ENCODE peak calls at places on chromosomes 2 and 18, in eight cellular contexts. One of them, this sample, is unnamed.

GRCh38 chr2:219404954-219405353 is 13.2 kb upstream of the DES start:
- DNase-seq in stimulated activated CD8-positive, alpha-beta memory T cell treated with anti-CD3 and anti-CD28 coated beads, Interleukin-2, amount 100 ng/mL, for 48 hours: no peak
- DNase-seq in nephron progenitor cell: no peak
- DNase-seq in NK-92 treated with Interleukin-12 subunit alpha and Interleukin-12 subunit beta, amount 100 ng/mL, for 24 hours: no peak
- DNase-seq in NCI-H1694: no peak
- DNase-seq in AG04449: no peak
- DNase-seq in T follicular helper cell: no peak
- DNase-seq in renal cortical epithelial cell: no peak
- DNase-seq in this sample: no peak

GRCh38 chr2:12296120-12296519 is 420.6 kb upstream of the TRIB2 start:
- DNase-seq in T follicular helper cell: no peak
- DNase-seq in renal cortical epithelial cell: no peak
- DNase-seq in nephron progenitor cell: no peak
- DNase-seq in AG04449: no peak
- DNase-seq in stimulated activated CD8-positive, alpha-beta memory T cell treated with anti-CD3 and anti-CD28 coated beads, Interleukin-2, amount 100 ng/mL, for 48 hours: no peak
- DNase-seq in NK-92 treated with Interleukin-12 subunit alpha and Interleukin-12 subunit beta, amount 100 ng/mL, for 24 hours: no peak
- DNase-seq in NCI-H1694: no peak
- DNase-seq in this sample: no peak

GRCh38 chr2:190607014-190607597 is 41.8 kb upstream of the NAB1 start:
- DNase-seq in NK-92 treated with Interleukin-12 subunit alpha and Interleukin-12 subunit beta, amount 100 ng/mL, for 24 hours: no peak
- DNase-seq in renal cortical epithelial cell: no peak
- DNase-seq in NCI-H1694: no peak
- DNase-seq in nephron progenitor cell: peak; percentile 4
- DNase-seq in AG04449: peak; percentile 34
- DNase-seq in T follicular helper cell: no peak
- DNase-seq in stimulated activated CD8-positive, alpha-beta memory T cell treated with anti-CD3 and anti-CD28 coated beads, Interleukin-2, amount 100 ng/mL, for 48 hours: no peak
- DNase-seq in this sample: peak; percentile 41

GRCh38 chr2:25257931-25258771 is 83.6 kb downstream of the DNMT3A start:
- DNase-seq in NK-92 treated with Interleukin-12 subunit alpha and Interleukin-12 subunit beta, amount 100 ng/mL, for 24 hours: no peak
- DNase-seq in AG04449: no peak
- DNase-seq in nephron progenitor cell: no peak
- DNase-seq in T follicular helper cell: no peak
- DNase-seq in NCI-H1694: no peak
- DNase-seq in renal cortical epithelial cell: no peak
- DNase-seq in stimulated activated CD8-positive, alpha-beta memory T cell treated with anti-CD3 and anti-CD28 coated beads, Interleukin-2, amount 100 ng/mL, for 48 hours: no peak
- DNase-seq in this sample: no peak

GRCh38 chr2:215362562-215362904 is 50.7 kb downstream of the ATIC start:
- DNase-seq in stimulated activated CD8-positive, alpha-beta memory T cell treated with anti-CD3 and anti-CD28 coated beads, Interleukin-2, amount 100 ng/mL, for 48 hours: no peak
- DNase-seq in NK-92 treated with Interleukin-12 subunit alpha and Interleukin-12 subunit beta, amount 100 ng/mL, for 24 hours: no peak
- DNase-seq in NCI-H1694: no peak
- DNase-seq in T follicular helper cell: no peak
- DNase-seq in AG04449: no peak
- DNase-seq in nephron progenitor cell: no peak
- DNase-seq in renal cortical epithelial cell: no peak
- DNase-seq in this sample: no peak

GRCh38 chr18:76349067-76349715 is 145.9 kb downstream of the ZNF516 start:
- DNase-seq in NK-92 treated with Interleukin-12 subunit alpha and Interleukin-12 subunit beta, amount 100 ng/mL, for 24 hours: no peak
- DNase-seq in AG04449: no peak
- DNase-seq in T follicular helper cell: peak; percentile 44
- DNase-seq in renal cortical epithelial cell: peak; percentile 52
- DNase-seq in nephron progenitor cell: peak; percentile 76
- DNase-seq in stimulated activated CD8-positive, alpha-beta memory T cell treated with anti-CD3 and anti-CD28 coated beads, Interleukin-2, amount 100 ng/mL, for 48 hours: peak; percentile 24
- DNase-seq in NCI-H1694: peak; percentile 39
- DNase-seq in this sample: peak; percentile 64

GRCh38 chr18:48932822-48933510 is 17.8 kb downstream of the SMAD7 start:
- DNase-seq in stimulated activated CD8-positive, alpha-beta memory T cell treated with anti-CD3 and anti-CD28 coated beads, Interleukin-2, amount 100 ng/mL, for 48 hours: no peak
- DNase-seq in NCI-H1694: no peak
- DNase-seq in renal cortical epithelial cell: no peak
- DNase-seq in nephron progenitor cell: no peak
- DNase-seq in T follicular helper cell: no peak
- DNase-seq in AG04449: no peak
- DNase-seq in NK-92 treated with Interleukin-12 subunit alpha and Interleukin-12 subunit beta, amount 100 ng/mL, for 24 hours: no peak
- DNase-seq in this sample: no peak

GRCh38 chr2:158546412-158547144 is 89.8 kb downstream of the PKP4 start:
- DNase-seq in nephron progenitor cell: no peak
- DNase-seq in AG04449: no peak
- DNase-seq in T follicular helper cell: no peak
- DNase-seq in stimulated activated CD8-positive, alpha-beta memory T cell treated with anti-CD3 and anti-CD28 coated beads, Interleukin-2, amount 100 ng/mL, for 48 hours: no peak
- DNase-seq in NCI-H1694: no peak
- DNase-seq in NK-92 treated with Interleukin-12 subunit alpha and Interleukin-12 subunit beta, amount 100 ng/mL, for 24 hours: no peak
- DNase-seq in renal cortical epithelial cell: no peak
- DNase-seq in this sample: no peak

GRCh38 chr18:54127759-54128378 is 96.6 kb downstream of the MBD2 start:
- DNase-seq in nephron progenitor cell: peak; percentile 48
- DNase-seq in T follicular helper cell: no peak
- DNase-seq in NK-92 treated with Interleukin-12 subunit alpha and Interleukin-12 subunit beta, amount 100 ng/mL, for 24 hours: no peak
- DNase-seq in stimulated activated CD8-positive, alpha-beta memory T cell treated with anti-CD3 and anti-CD28 coated beads, Interleukin-2, amount 100 ng/mL, for 48 hours: no peak
- DNase-seq in NCI-H1694: peak; percentile 30
- DNase-seq in renal cortical epithelial cell: peak; percentile 51
- DNase-seq in AG04449: no peak
- DNase-seq in this sample: peak; percentile 46

GRCh38 chr18:5296706-5297320 is 1.3 kb upstream of the ZBTB14 start:
- DNase-seq in NK-92 treated with Interleukin-12 subunit alpha and Interleukin-12 subunit beta, amount 100 ng/mL, for 24 hours: no peak
- DNase-seq in NCI-H1694: peak; percentile 74
- DNase-seq in T follicular helper cell: peak; percentile 53
- DNase-seq in AG04449: peak; percentile 33
- DNase-seq in nephron progenitor cell: peak; percentile 67
- DNase-seq in renal cortical epithelial cell: peak; percentile 63
- DNase-seq in stimulated activated CD8-positive, alpha-beta memory T cell treated with anti-CD3 and anti-CD28 coated beads, Interleukin-2, amount 100 ng/mL, for 48 hours: peak; percentile 53
- DNase-seq in this sample: peak; percentile 69

GRCh38 chr18:67771271-67771670 is 254.8 kb upstream of the DSEL start:
- DNase-seq in NCI-H1694: no peak
- DNase-seq in renal cortical epithelial cell: peak; percentile 33
- DNase-seq in nephron progenitor cell: no peak
- DNase-seq in T follicular helper cell: no peak
- DNase-seq in AG04449: peak; percentile 40
- DNase-seq in NK-92 treated with Interleukin-12 subunit alpha and Interleukin-12 subunit beta, amount 100 ng/mL, for 24 hours: no peak
- DNase-seq in stimulated activated CD8-positive, alpha-beta memory T cell treated with anti-CD3 and anti-CD28 coated beads, Interleukin-2, amount 100 ng/mL, for 48 hours: no peak
- DNase-seq in this sample: peak; percentile 90

GRCh38 chr2:64987963-64988419 is 1.2 kb upstream of the SLC1A4 start:
- DNase-seq in T follicular helper cell: no peak
- DNase-seq in NCI-H1694: no peak
- DNase-seq in stimulated activated CD8-positive, alpha-beta memory T cell treated with anti-CD3 and anti-CD28 coated beads, Interleukin-2, amount 100 ng/mL, for 48 hours: no peak
- DNase-seq in AG04449: no peak
- DNase-seq in nephron progenitor cell: no peak
- DNase-seq in renal cortical epithelial cell: no peak
- DNase-seq in NK-92 treated with Interleukin-12 subunit alpha and Interleukin-12 subunit beta, amount 100 ng/mL, for 24 hours: no peak
- DNase-seq in this sample: peak; percentile 72

GRCh38 chr2:234571620-234572407 is 74.9 kb upstream of the ARL4C start:
- DNase-seq in stimulated activated CD8-positive, alpha-beta memory T cell treated with anti-CD3 and anti-CD28 coated beads, Interleukin-2, amount 100 ng/mL, for 48 hours: no peak
- DNase-seq in NCI-H1694: no peak
- DNase-seq in T follicular helper cell: no peak
- DNase-seq in AG04449: no peak
- DNase-seq in NK-92 treated with Interleukin-12 subunit alpha and Interleukin-12 subunit beta, amount 100 ng/mL, for 24 hours: no peak
- DNase-seq in renal cortical epithelial cell: no peak
- DNase-seq in nephron progenitor cell: no peak
- DNase-seq in this sample: peak; percentile 18

GRCh38 chr2:112807233-112807807 is 23.0 kb upstream of the IL1A start:
- DNase-seq in NK-92 treated with Interleukin-12 subunit alpha and Interleukin-12 subunit beta, amount 100 ng/mL, for 24 hours: no peak
- DNase-seq in AG04449: no peak
- DNase-seq in stimulated activated CD8-positive, alpha-beta memory T cell treated with anti-CD3 and anti-CD28 coated beads, Interleukin-2, amount 100 ng/mL, for 48 hours: no peak
- DNase-seq in nephron progenitor cell: no peak
- DNase-seq in NCI-H1694: no peak
- DNase-seq in T follicular helper cell: no peak
- DNase-seq in renal cortical epithelial cell: no peak
- DNase-seq in this sample: no peak

GRCh38 chr2:5743992-5744391 is 51.8 kb downstream of the SOX11 start:
- DNase-seq in NCI-H1694: no peak
- DNase-seq in NK-92 treated with Interleukin-12 subunit alpha and Interleukin-12 subunit beta, amount 100 ng/mL, for 24 hours: no peak
- DNase-seq in T follicular helper cell: no peak
- DNase-seq in nephron progenitor cell: no peak
- DNase-seq in renal cortical epithelial cell: no peak
- DNase-seq in stimulated activated CD8-positive, alpha-beta memory T cell treated with anti-CD3 and anti-CD28 coated beads, Interleukin-2, amount 100 ng/mL, for 48 hours: no peak
- DNase-seq in AG04449: no peak
- DNase-seq in this sample: no peak

GRCh38 chr2:236536727-236537398 is 32.8 kb upstream of the ACKR3 start:
- DNase-seq in NCI-H1694: no peak
- DNase-seq in stimulated activated CD8-positive, alpha-beta memory T cell treated with anti-CD3 and anti-CD28 coated beads, Interleukin-2, amount 100 ng/mL, for 48 hours: no peak
- DNase-seq in NK-92 treated with Interleukin-12 subunit alpha and Interleukin-12 subunit beta, amount 100 ng/mL, for 24 hours: no peak
- DNase-seq in renal cortical epithelial cell: no peak
- DNase-seq in AG04449: no peak
- DNase-seq in T follicular helper cell: peak; percentile 28
- DNase-seq in nephron progenitor cell: no peak
- DNase-seq in this sample: no peak

GRCh38 chr2:64470921-64471320 is 17.0 kb downstream of the LGALSL start:
- DNase-seq in nephron progenitor cell: no peak
- DNase-seq in NCI-H1694: no peak
- DNase-seq in renal cortical epithelial cell: no peak
- DNase-seq in T follicular helper cell: no peak
- DNase-seq in AG04449: no peak
- DNase-seq in NK-92 treated with Interleukin-12 subunit alpha and Interleukin-12 subunit beta, amount 100 ng/mL, for 24 hours: no peak
- DNase-seq in stimulated activated CD8-positive, alpha-beta memory T cell treated with anti-CD3 and anti-CD28 coated beads, Interleukin-2, amount 100 ng/mL, for 48 hours: no peak
- DNase-seq in this sample: no peak

GRCh38 chr2:181124499-181124898 is 144.1 kb downstream of the UBE2E3 start:
- DNase-seq in T follicular helper cell: no peak
- DNase-seq in renal cortical epithelial cell: no peak
- DNase-seq in nephron progenitor cell: no peak
- DNase-seq in NCI-H1694: no peak
- DNase-seq in NK-92 treated with Interleukin-12 subunit alpha and Interleukin-12 subunit beta, amount 100 ng/mL, for 24 hours: no peak
- DNase-seq in stimulated activated CD8-positive, alpha-beta memory T cell treated with anti-CD3 and anti-CD28 coated beads, Interleukin-2, amount 100 ng/mL, for 48 hours: no peak
- DNase-seq in AG04449: no peak
- DNase-seq in this sample: peak; percentile 39

GRCh38 chr18:7844418-7844817 is 277.3 kb downstream of the PTPRM start:
- DNase-seq in NCI-H1694: no peak
- DNase-seq in stimulated activated CD8-positive, alpha-beta memory T cell treated with anti-CD3 and anti-CD28 coated beads, Interleukin-2, amount 100 ng/mL, for 48 hours: no peak
- DNase-seq in NK-92 treated with Interleukin-12 subunit alpha and Interleukin-12 subunit beta, amount 100 ng/mL, for 24 hours: no peak
- DNase-seq in T follicular helper cell: no peak
- DNase-seq in renal cortical epithelial cell: peak; percentile 63
- DNase-seq in nephron progenitor cell: no peak
- DNase-seq in AG04449: no peak
- DNase-seq in this sample: peak; percentile 86

GRCh38 chr2:164335947-164336346 is 285.3 kb downstream of the GRB14 start:
- DNase-seq in stimulated activated CD8-positive, alpha-beta memory T cell treated with anti-CD3 and anti-CD28 coated beads, Interleukin-2, amount 100 ng/mL, for 48 hours: no peak
- DNase-seq in T follicular helper cell: no peak
- DNase-seq in nephron progenitor cell: no peak
- DNase-seq in AG04449: no peak
- DNase-seq in NCI-H1694: no peak
- DNase-seq in renal cortical epithelial cell: peak; percentile 7
- DNase-seq in NK-92 treated with Interleukin-12 subunit alpha and Interleukin-12 subunit beta, amount 100 ng/mL, for 24 hours: no peak
- DNase-seq in this sample: no peak

GRCh38 chr2:217784996-217785543 is 217.7 kb downstream of the TNS1 start:
- DNase-seq in renal cortical epithelial cell: no peak
- DNase-seq in NCI-H1694: no peak
- DNase-seq in NK-92 treated with Interleukin-12 subunit alpha and Interleukin-12 subunit beta, amount 100 ng/mL, for 24 hours: no peak
- DNase-seq in T follicular helper cell: no peak
- DNase-seq in nephron progenitor cell: no peak
- DNase-seq in AG04449: no peak
- DNase-seq in stimulated activated CD8-positive, alpha-beta memory T cell treated with anti-CD3 and anti-CD28 coated beads, Interleukin-2, amount 100 ng/mL, for 48 hours: no peak
- DNase-seq in this sample: no peak

GRCh38 chr18:57640749-57641148 is 19.1 kb upstream of the NARS1 start:
- DNase-seq in T follicular helper cell: no peak
- DNase-seq in NCI-H1694: no peak
- DNase-seq in nephron progenitor cell: no peak
- DNase-seq in NK-92 treated with Interleukin-12 subunit alpha and Interleukin-12 subunit beta, amount 100 ng/mL, for 24 hours: no peak
- DNase-seq in stimulated activated CD8-positive, alpha-beta memory T cell treated with anti-CD3 and anti-CD28 coated beads, Interleukin-2, amount 100 ng/mL, for 48 hours: no peak
- DNase-seq in AG04449: no peak
- DNase-seq in renal cortical epithelial cell: no peak
- DNase-seq in this sample: no peak

GRCh38 chr2:17355608-17356329 is 162.5 kb downstream of the RAD51AP2 start:
- DNase-seq in T follicular helper cell: no peak
- DNase-seq in stimulated activated CD8-positive, alpha-beta memory T cell treated with anti-CD3 and anti-CD28 coated beads, Interleukin-2, amount 100 ng/mL, for 48 hours: no peak
- DNase-seq in AG04449: no peak
- DNase-seq in NK-92 treated with Interleukin-12 subunit alpha and Interleukin-12 subunit beta, amount 100 ng/mL, for 24 hours: no peak
- DNase-seq in NCI-H1694: no peak
- DNase-seq in renal cortical epithelial cell: peak; percentile 91
- DNase-seq in nephron progenitor cell: no peak
- DNase-seq in this sample: peak; percentile 37

GRCh38 chr2:44100351-44100750 is 68.3 kb upstream of the PPM1B start:
- DNase-seq in stimulated activated CD8-positive, alpha-beta memory T cell treated with anti-CD3 and anti-CD28 coated beads, Interleukin-2, amount 100 ng/mL, for 48 hours: no peak
- DNase-seq in nephron progenitor cell: no peak
- DNase-seq in NK-92 treated with Interleukin-12 subunit alpha and Interleukin-12 subunit beta, amount 100 ng/mL, for 24 hours: peak; percentile 33
- DNase-seq in AG04449: peak; percentile 54
- DNase-seq in T follicular helper cell: no peak
- DNase-seq in renal cortical epithelial cell: peak; percentile 99
- DNase-seq in NCI-H1694: no peak
- DNase-seq in this sample: peak; percentile 7

GRCh38 chr2:72041638-72042111 is 106.0 kb downstream of the CYP26B1 start:
- DNase-seq in T follicular helper cell: no peak
- DNase-seq in nephron progenitor cell: no peak
- DNase-seq in NCI-H1694: peak; percentile 69
- DNase-seq in NK-92 treated with Interleukin-12 subunit alpha and Interleukin-12 subunit beta, amount 100 ng/mL, for 24 hours: no peak
- DNase-seq in stimulated activated CD8-positive, alpha-beta memory T cell treated with anti-CD3 and anti-CD28 coated beads, Interleukin-2, amount 100 ng/mL, for 48 hours: no peak
- DNase-seq in renal cortical epithelial cell: no peak
- DNase-seq in AG04449: no peak
- DNase-seq in this sample: peak; percentile 88

GRCh38 chr2:54041135-54041534 is 70.3 kb upstream of the PSME4 start:
- DNase-seq in AG04449: no peak
- DNase-seq in NCI-H1694: no peak
- DNase-seq in T follicular helper cell: no peak
- DNase-seq in NK-92 treated with Interleukin-12 subunit alpha and Interleukin-12 subunit beta, amount 100 ng/mL, for 24 hours: peak; percentile 45
- DNase-seq in nephron progenitor cell: no peak
- DNase-seq in renal cortical epithelial cell: no peak
- DNase-seq in stimulated activated CD8-positive, alpha-beta memory T cell treated with anti-CD3 and anti-CD28 coated beads, Interleukin-2, amount 100 ng/mL, for 48 hours: peak; percentile 60
- DNase-seq in this sample: peak; percentile 88

GRCh38 chr2:52862801-52863200 is 904.8 kb upstream of the CHAC2 start:
- DNase-seq in stimulated activated CD8-positive, alpha-beta memory T cell treated with anti-CD3 and anti-CD28 coated beads, Interleukin-2, amount 100 ng/mL, for 48 hours: no peak
- DNase-seq in renal cortical epithelial cell: peak; percentile 47
- DNase-seq in nephron progenitor cell: no peak
- DNase-seq in NCI-H1694: no peak
- DNase-seq in T follicular helper cell: no peak
- DNase-seq in AG04449: no peak
- DNase-seq in NK-92 treated with Interleukin-12 subunit alpha and Interleukin-12 subunit beta, amount 100 ng/mL, for 24 hours: no peak
- DNase-seq in this sample: no peak

GRCh38 chr2:41329075-41329474 is 718.7 kb upstream of the PKDCC start:
- DNase-seq in T follicular helper cell: no peak
- DNase-seq in renal cortical epithelial cell: no peak
- DNase-seq in NK-92 treated with Interleukin-12 subunit alpha and Interleukin-12 subunit beta, amount 100 ng/mL, for 24 hours: no peak
- DNase-seq in AG04449: no peak
- DNase-seq in stimulated activated CD8-positive, alpha-beta memory T cell treated with anti-CD3 and anti-CD28 coated beads, Interleukin-2, amount 100 ng/mL, for 48 hours: no peak
- DNase-seq in nephron progenitor cell: no peak
- DNase-seq in NCI-H1694: no peak
- DNase-seq in this sample: no peak

GRCh38 chr2:197058777-197059176 is 132.3 kb upstream of the PGAP1 start:
- DNase-seq in AG04449: no peak
- DNase-seq in T follicular helper cell: no peak
- DNase-seq in stimulated activated CD8-positive, alpha-beta memory T cell treated with anti-CD3 and anti-CD28 coated beads, Interleukin-2, amount 100 ng/mL, for 48 hours: no peak
- DNase-seq in NK-92 treated with Interleukin-12 subunit alpha and Interleukin-12 subunit beta, amount 100 ng/mL, for 24 hours: no peak
- DNase-seq in nephron progenitor cell: no peak
- DNase-seq in renal cortical epithelial cell: no peak
- DNase-seq in NCI-H1694: no peak
- DNase-seq in this sample: no peak

GRCh38 chr2:45736757-45737704 is 85.6 kb downstream of the PRKCE start:
- DNase-seq in stimulated activated CD8-positive, alpha-beta memory T cell treated with anti-CD3 and anti-CD28 coated beads, Interleukin-2, amount 100 ng/mL, for 48 hours: no peak
- DNase-seq in nephron progenitor cell: no peak
- DNase-seq in AG04449: no peak
- DNase-seq in NCI-H1694: no peak
- DNase-seq in NK-92 treated with Interleukin-12 subunit alpha and Interleukin-12 subunit beta, amount 100 ng/mL, for 24 hours: no peak
- DNase-seq in renal cortical epithelial cell: no peak
- DNase-seq in T follicular helper cell: no peak
- DNase-seq in this sample: no peak

GRCh38 chr18:389658-390357 is 110.7 kb downstream of the COLEC12 start:
- DNase-seq in renal cortical epithelial cell: peak; percentile 64
- DNase-seq in AG04449: no peak
- DNase-seq in nephron progenitor cell: no peak
- DNase-seq in NK-92 treated with Interleukin-12 subunit alpha and Interleukin-12 subunit beta, amount 100 ng/mL, for 24 hours: no peak
- DNase-seq in NCI-H1694: no peak
- DNase-seq in stimulated activated CD8-positive, alpha-beta memory T cell treated with anti-CD3 and anti-CD28 coated beads, Interleukin-2, amount 100 ng/mL, for 48 hours: no peak
- DNase-seq in T follicular helper cell: no peak
- DNase-seq in this sample: no peak

GRCh38 chr2:107591541-107591940 is 235.2 kb upstream of the RGPD4 start:
- DNase-seq in T follicular helper cell: no peak
- DNase-seq in stimulated activated CD8-positive, alpha-beta memory T cell treated with anti-CD3 and anti-CD28 coated beads, Interleukin-2, amount 100 ng/mL, for 48 hours: no peak
- DNase-seq in renal cortical epithelial cell: peak; percentile 45
- DNase-seq in NK-92 treated with Interleukin-12 subunit alpha and Interleukin-12 subunit beta, amount 100 ng/mL, for 24 hours: no peak
- DNase-seq in NCI-H1694: no peak
- DNase-seq in AG04449: peak; percentile 54
- DNase-seq in nephron progenitor cell: no peak
- DNase-seq in this sample: no peak